ENCODE peak calls at places on chromosomes 4 and X, in ten cellular contexts. V is MM.1S; D is NT2/D1; P is epithelial cell of esophagus; C is HFF-Myc; H is OCI-LY7; B is CD8-positive, alpha-beta T cell; T is AG09309; X is cardiac fibroblast; S is GM23248. R is an unnamed sample.

GRCh38 chrX:39843318-39843717 is 254.4 kb downstream of the BCOR start:
- DNase-seq in V (no peak), D (no peak), P (no peak), C (no peak), H (no peak), B (no peak), T (no peak), X (no peak), S (no peak), R (no peak)

GRCh38 chr4:184364100-184364921 is 110.0 kb downstream of the IRF2 start:
- DNase-seq in V (peak), D (no peak), P (no peak), C (no peak), H (peak), B (no peak), T (no peak), X (no peak), S (no peak), R (no peak)

GRCh38 chrX:35340451-35340850 is 397.9 kb downstream of the FAM47B start:
- DNase-seq in V (no peak), D (no peak), P (peak), C (no peak), H (no peak), B (no peak), T (no peak), X (no peak), S (no peak), R (no peak)

GRCh38 chr4:185112104-185112503 is 31.0 kb upstream of the SLC25A4 start:
- DNase-seq in V (peak), D (no peak), P (peak), C (peak), H (no peak), B (no peak), T (peak), X (peak), S (peak), R (peak)

GRCh38 chr4:32010221-32010620 is 1290.1 kb downstream of the PCDH7 start:
- DNase-seq in V (no peak), D (no peak), P (peak), C (no peak), H (no peak), B (no peak), T (no peak), X (no peak), S (no peak), R (no peak)

GRCh38 chrX:29665532-29665931 is 549.8 kb upstream of the MAGEB2 start:
- DNase-seq in V (no peak), D (no peak), P (no peak), C (no peak), H (no peak), B (no peak), T (no peak), X (no peak), S (no peak), R (no peak)

GRCh38 chr4:140637836-140638235 is 69.1 kb upstream of the UCP1 start:
- DNase-seq in V (peak), D (no peak), P (peak), C (no peak), H (peak), B (peak), T (no peak), X (peak), S (peak), R (no peak)

GRCh38 chrX:41313419-41313818 is 20.5 kb upstream of the DDX3X start:
- DNase-seq in V (no peak), D (no peak), P (peak), C (no peak), H (no peak), B (no peak), T (peak), X (peak), S (peak), R (no peak)

GRCh38 chr4:17072483-17072882 is 174.0 kb upstream of the LDB2 start:
- DNase-seq in V (no peak), D (no peak), P (no peak), C (no peak), H (no peak), B (no peak), T (no peak), X (no peak), S (no peak), R (no peak)

DNA sequence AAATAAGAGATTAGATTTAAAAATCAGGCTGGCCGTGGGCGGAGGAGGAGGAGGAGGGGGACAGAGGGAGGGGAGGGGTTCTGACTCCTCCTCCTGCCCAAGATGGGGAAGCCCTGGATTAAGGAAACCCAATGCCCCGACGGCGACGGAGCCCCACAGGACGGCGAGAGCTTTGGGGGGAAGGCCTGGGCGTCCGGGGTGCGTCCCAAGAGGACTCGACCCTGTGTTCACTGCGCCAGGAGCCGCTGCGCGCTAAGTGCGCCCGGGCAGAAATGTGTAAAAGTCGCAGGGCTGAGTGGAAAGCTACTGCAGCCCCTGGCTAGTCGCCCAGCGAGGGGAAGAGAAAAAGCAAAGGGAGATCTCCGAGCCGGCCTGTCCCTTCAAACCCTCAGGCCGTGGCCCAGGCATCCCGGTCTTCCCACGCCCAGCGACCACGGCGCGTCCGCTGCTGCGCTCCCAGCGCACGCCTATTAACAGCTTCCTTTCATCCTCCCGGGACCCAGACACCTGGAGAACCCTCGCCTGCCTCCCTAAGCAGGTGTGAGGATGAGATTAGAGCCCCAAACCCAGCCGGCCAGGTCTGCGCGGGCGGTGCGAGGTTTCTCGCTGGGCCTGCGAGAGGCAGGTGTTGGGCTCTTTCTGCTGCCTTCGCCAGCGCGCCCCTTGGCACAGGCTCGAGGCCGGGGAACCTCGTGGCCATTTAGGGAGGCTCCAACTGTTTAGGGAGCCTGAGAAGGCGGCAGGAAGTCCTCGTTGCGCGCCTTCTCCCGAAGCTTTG is 1.4 kb upstream of the RPS6KA3 start:
- DNase-seq in V (no peak), D (no peak), P (no peak), C (no peak), H (no peak), B (peak), T (no peak), X (no peak), S (no peak), R (peak)
- H3K4me3 ChIP-seq in V (peak), D (peak), P (peak), C (peak), H (peak), B (no peak), T (peak), X (peak), S (peak), R (peak)

GRCh38 chr4:109359040-109359646 is 56.7 kb upstream of the COL25A1 start:
- DNase-seq in V (peak), D (no peak), P (no peak), C (no peak), H (peak), B (no peak), T (no peak), X (no peak), S (no peak), R (no peak)
- H3K4me3 ChIP-seq in V (no peak), D (no peak), P (no peak), C (no peak), H (no peak), B (no peak), T (no peak), X (no peak), S (no peak), R (no peak)

DNA sequence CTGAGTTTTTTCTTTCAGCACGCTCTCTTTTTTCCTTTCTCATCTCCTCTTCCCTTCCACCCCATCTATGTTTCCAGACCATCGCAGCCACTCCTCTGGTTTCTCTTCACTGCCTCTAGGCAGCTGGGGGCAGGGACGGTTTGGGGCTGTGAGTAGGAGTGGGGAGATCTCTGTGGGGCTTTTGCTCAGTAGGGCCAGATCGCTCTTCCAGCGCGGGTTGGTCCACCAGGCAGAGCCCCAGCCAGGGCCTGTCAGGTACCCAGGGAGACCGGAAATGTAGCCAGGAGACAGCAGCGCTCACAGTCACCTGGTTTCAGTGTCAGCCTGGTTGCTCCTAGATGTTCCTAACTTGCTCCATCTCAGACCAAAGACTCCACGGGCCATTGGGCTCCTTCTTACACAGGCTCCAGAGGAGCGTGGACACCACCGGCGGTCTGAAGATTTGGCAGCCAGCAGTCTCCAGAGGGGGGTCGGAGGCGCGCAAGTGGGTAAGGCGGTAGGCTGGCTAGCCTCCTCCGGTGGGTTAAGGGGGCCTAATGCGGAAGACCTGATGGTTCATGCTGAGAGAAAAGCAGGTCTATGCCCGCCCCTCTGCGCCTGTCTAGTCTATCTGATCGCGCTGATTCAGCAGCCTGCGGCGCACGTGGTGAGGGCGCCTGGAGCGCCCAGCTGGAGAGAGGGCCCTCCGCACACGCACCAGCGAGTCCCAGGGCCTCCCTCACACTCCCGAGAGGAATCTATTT is 1.8 kb downstream of the FGF5 start:
- DNase-seq in V (no peak), D (no peak), P (peak), C (no peak), H (no peak), B (no peak), T (no peak), X (peak), S (peak), R (no peak)
- H3K4me3 ChIP-seq in V (no peak), D (no peak), P (peak), C (peak), H (no peak), B (no peak), T (peak), X (peak), S (peak), R (no peak)

DNA sequence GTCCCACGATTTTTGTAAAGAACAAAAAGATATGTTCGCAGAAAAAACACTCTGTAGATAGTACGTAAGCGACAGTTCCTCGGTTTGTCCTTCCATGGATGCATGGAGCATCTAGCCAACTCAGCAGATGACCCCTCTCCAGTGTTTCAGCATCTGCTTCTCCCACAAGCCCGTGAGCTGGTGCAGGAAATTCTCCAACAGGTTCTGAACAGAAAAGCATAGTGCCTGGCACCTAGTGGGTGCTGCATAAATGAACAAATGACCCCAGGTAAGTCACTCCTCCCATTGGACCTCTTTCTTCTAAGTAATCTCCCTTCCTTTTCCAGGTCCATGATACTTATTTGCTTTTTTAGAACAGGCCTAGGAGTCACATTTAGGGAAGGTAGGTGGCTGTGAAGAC is 966 bp upstream of the KIAA0232 start:
- DNase-seq in V (no peak), D (no peak), P (no peak), C (no peak), H (peak), B (no peak), T (no peak), X (no peak), S (no peak), R (no peak)
- H3K4me3 ChIP-seq in V (peak), D (peak), P (no peak), C (peak), H (peak), B (peak), T (no peak), X (no peak), S (peak), R (peak)

GRCh38 chrX:1529328-1529727 is 7.7 kb downstream of the P2RY8 start:
- DNase-seq in V (no peak), D (no peak), P (no peak), C (no peak), H (no peak), B (no peak), T (no peak), X (no peak), S (no peak), R (no peak)

GRCh38 chrX:1528884-1529203 is 8.1 kb downstream of the P2RY8 start:
- DNase-seq in V (no peak), D (no peak), P (no peak), C (no peak), H (no peak), B (no peak), T (no peak), X (no peak), S (no peak), R (no peak)

GRCh38 chrX:1533083-1533482 is 3.9 kb downstream of the P2RY8 start:
- DNase-seq in V (no peak), D (no peak), P (no peak), C (no peak), H (no peak), B (no peak), T (no peak), X (no peak), S (no peak), R (no peak)

GRCh38 chrX:1529756-1530155 is 7.2 kb downstream of the P2RY8 start:
- DNase-seq in V (no peak), D (no peak), P (no peak), C (no peak), H (no peak), B (no peak), T (no peak), X (no peak), S (no peak), R (no peak)

GRCh38 chrX:1531106-1531890 is 5.7 kb downstream of the P2RY8 start:
- DNase-seq in V (no peak), D (no peak), P (no peak), C (no peak), H (no peak), B (no peak), T (no peak), X (no peak), S (no peak), R (no peak)
- H3K4me3 ChIP-seq in V (no peak), D (no peak), P (no peak), C (no peak), H (no peak), B (no peak), T (no peak), X (no peak), S (no peak), R (no peak)

DNA sequence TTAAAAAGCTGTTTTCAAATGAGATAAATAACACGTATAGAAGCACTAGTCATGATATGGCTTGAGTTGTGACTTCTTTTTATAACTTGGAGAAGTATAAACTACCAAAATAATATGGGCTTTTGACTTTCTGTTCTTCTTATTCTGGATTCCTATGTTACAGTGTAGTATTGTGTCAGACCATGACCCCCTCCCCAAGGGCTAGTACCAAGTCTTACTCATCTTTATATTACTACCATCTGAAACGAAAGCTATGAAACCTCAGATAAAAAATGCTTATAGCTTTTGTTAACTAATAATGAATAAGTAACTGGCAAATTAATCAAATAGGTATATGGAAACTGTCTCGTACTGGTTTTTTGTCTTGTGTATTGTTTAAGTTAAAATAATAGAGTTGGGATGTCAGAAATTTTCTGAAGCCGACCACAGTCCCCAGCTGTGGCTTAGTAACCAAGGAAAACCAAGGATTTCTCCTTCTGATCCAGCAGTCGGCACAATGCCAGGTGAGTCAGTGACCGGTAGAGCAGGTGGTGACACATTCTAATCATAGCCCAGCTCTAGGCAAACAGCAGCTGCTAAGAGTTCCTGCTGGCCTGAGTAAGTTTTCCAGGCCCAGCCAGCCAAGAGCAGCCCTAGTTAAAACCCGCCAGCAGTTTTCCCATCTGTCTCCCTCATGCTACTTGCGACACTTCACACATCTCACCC is 163.3 kb upstream of the PRDX4 start:
- DNase-seq in V (no peak), D (no peak), P (peak), C (peak), H (no peak), B (no peak), T (peak), X (peak), S (peak), R (peak)
- H3K4me3 ChIP-seq in V (no peak), D (no peak), P (no peak), C (no peak), H (no peak), B (no peak), T (no peak), X (no peak), S (no peak), R (no peak)

R was measured in right atrium auricular region.